ENCODE peak calls at places on chromosomes 11 and 22, in eight cellular contexts. One of them, this sample, is unnamed.

GRCh38 chr11:90288207-90288821 is 65.5 kb upstream of the CHORDC1 start:
- DNase-seq in adrenal gland: no peak
- DNase-seq in fibroblast of lung: peak
- DNase-seq in HuH-7: peak
- DNase-seq in stimulated activated CD8-positive, alpha-beta memory T cell treated with anti-CD3 and anti-CD28 coated beads, Interleukin-7, amount 100 ng/mL, for 1 hour: no peak
- DNase-seq in prostate gland: no peak
- DNase-seq in stimulated activated naive CD8-positive, alpha-beta T cell treated with anti-CD3 and anti-CD28 coated beads, Interleukin-15, Interleukin-2, amounts not matched to agents 100 U/mL and 50 U/mL, for 24 hours: no peak
- DNase-seq in GM23338: peak
- DNase-seq in this sample: peak

GRCh38 chr11:96028746-96029145 is 104.8 kb upstream of the MTMR2 start:
- DNase-seq in adrenal gland: no peak
- DNase-seq in fibroblast of lung: no peak
- DNase-seq in HuH-7: no peak
- DNase-seq in stimulated activated CD8-positive, alpha-beta memory T cell treated with anti-CD3 and anti-CD28 coated beads, Interleukin-7, amount 100 ng/mL, for 1 hour: no peak
- DNase-seq in prostate gland: no peak
- DNase-seq in stimulated activated naive CD8-positive, alpha-beta T cell treated with anti-CD3 and anti-CD28 coated beads, Interleukin-15, Interleukin-2, amounts not matched to agents 100 U/mL and 50 U/mL, for 24 hours: no peak
- DNase-seq in GM23338: no peak
- DNase-seq in this sample: no peak

GRCh38 chr11:97964332-97965004 is 1056.3 kb upstream of the CNTN5 start:
- DNase-seq in adrenal gland: no peak
- DNase-seq in fibroblast of lung: no peak
- DNase-seq in HuH-7: no peak
- DNase-seq in stimulated activated CD8-positive, alpha-beta memory T cell treated with anti-CD3 and anti-CD28 coated beads, Interleukin-7, amount 100 ng/mL, for 1 hour: no peak
- DNase-seq in prostate gland: no peak
- DNase-seq in stimulated activated naive CD8-positive, alpha-beta T cell treated with anti-CD3 and anti-CD28 coated beads, Interleukin-15, Interleukin-2, amounts not matched to agents 100 U/mL and 50 U/mL, for 24 hours: no peak
- DNase-seq in GM23338: no peak
- DNase-seq in this sample: no peak

GRCh38 chr11:8690374-8691342 is 8.1 kb downstream of the RPL27A start:
- DNase-seq in adrenal gland: peak
- DNase-seq in fibroblast of lung: no peak
- DNase-seq in HuH-7: no peak
- DNase-seq in stimulated activated CD8-positive, alpha-beta memory T cell treated with anti-CD3 and anti-CD28 coated beads, Interleukin-7, amount 100 ng/mL, for 1 hour: no peak
- DNase-seq in prostate gland: no peak
- DNase-seq in stimulated activated naive CD8-positive, alpha-beta T cell treated with anti-CD3 and anti-CD28 coated beads, Interleukin-15, Interleukin-2, amounts not matched to agents 100 U/mL and 50 U/mL, for 24 hours: no peak
- DNase-seq in GM23338: no peak
- DNase-seq in this sample: no peak

GRCh38 chr11:8345179-8345578 is 81.5 kb upstream of the LMO1 start:
- DNase-seq in adrenal gland: no peak
- DNase-seq in fibroblast of lung: no peak
- DNase-seq in HuH-7: no peak
- DNase-seq in stimulated activated CD8-positive, alpha-beta memory T cell treated with anti-CD3 and anti-CD28 coated beads, Interleukin-7, amount 100 ng/mL, for 1 hour: no peak
- DNase-seq in prostate gland: no peak
- DNase-seq in stimulated activated naive CD8-positive, alpha-beta T cell treated with anti-CD3 and anti-CD28 coated beads, Interleukin-15, Interleukin-2, amounts not matched to agents 100 U/mL and 50 U/mL, for 24 hours: no peak
- DNase-seq in GM23338: no peak
- DNase-seq in this sample: peak

GRCh38 chr11:76788661-76789442 is 5.7 kb downstream of the TSKU start:
- DNase-seq in adrenal gland: no peak
- DNase-seq in fibroblast of lung: no peak
- DNase-seq in HuH-7: no peak
- DNase-seq in stimulated activated CD8-positive, alpha-beta memory T cell treated with anti-CD3 and anti-CD28 coated beads, Interleukin-7, amount 100 ng/mL, for 1 hour: no peak
- DNase-seq in prostate gland: peak
- DNase-seq in stimulated activated naive CD8-positive, alpha-beta T cell treated with anti-CD3 and anti-CD28 coated beads, Interleukin-15, Interleukin-2, amounts not matched to agents 100 U/mL and 50 U/mL, for 24 hours: no peak
- DNase-seq in GM23338: no peak
- DNase-seq in this sample: peak

GRCh38 chr11:69704508-69705245 is 855 bp upstream of the FGF19 start:
- DNase-seq in adrenal gland: no peak
- DNase-seq in fibroblast of lung: no peak
- DNase-seq in HuH-7: peak
- DNase-seq in stimulated activated CD8-positive, alpha-beta memory T cell treated with anti-CD3 and anti-CD28 coated beads, Interleukin-7, amount 100 ng/mL, for 1 hour: no peak
- DNase-seq in prostate gland: no peak
- DNase-seq in stimulated activated naive CD8-positive, alpha-beta T cell treated with anti-CD3 and anti-CD28 coated beads, Interleukin-15, Interleukin-2, amounts not matched to agents 100 U/mL and 50 U/mL, for 24 hours: peak
- DNase-seq in GM23338: peak
- DNase-seq in this sample: no peak

GRCh38 chr11:129853508-129854228 is 38.0 kb downstream of the TMEM45B start:
- DNase-seq in adrenal gland: peak
- DNase-seq in fibroblast of lung: peak
- DNase-seq in HuH-7: peak
- DNase-seq in stimulated activated CD8-positive, alpha-beta memory T cell treated with anti-CD3 and anti-CD28 coated beads, Interleukin-7, amount 100 ng/mL, for 1 hour: peak
- DNase-seq in prostate gland: peak
- DNase-seq in stimulated activated naive CD8-positive, alpha-beta T cell treated with anti-CD3 and anti-CD28 coated beads, Interleukin-15, Interleukin-2, amounts not matched to agents 100 U/mL and 50 U/mL, for 24 hours: peak
- DNase-seq in GM23338: peak
- DNase-seq in this sample: peak

GRCh38 chr22:46457502-46458488 is 79.6 kb downstream of the CELSR1 start:
- DNase-seq in adrenal gland: no peak
- DNase-seq in fibroblast of lung: peak
- DNase-seq in HuH-7: no peak
- DNase-seq in stimulated activated CD8-positive, alpha-beta memory T cell treated with anti-CD3 and anti-CD28 coated beads, Interleukin-7, amount 100 ng/mL, for 1 hour: no peak
- DNase-seq in prostate gland: no peak
- DNase-seq in stimulated activated naive CD8-positive, alpha-beta T cell treated with anti-CD3 and anti-CD28 coated beads, Interleukin-15, Interleukin-2, amounts not matched to agents 100 U/mL and 50 U/mL, for 24 hours: no peak
- DNase-seq in GM23338: no peak
- DNase-seq in this sample: no peak

GRCh38 chr11:73344191-73344607 is 32.0 kb upstream of the RELT start:
- DNase-seq in adrenal gland: peak
- DNase-seq in fibroblast of lung: peak
- DNase-seq in HuH-7: no peak
- DNase-seq in stimulated activated CD8-positive, alpha-beta memory T cell treated with anti-CD3 and anti-CD28 coated beads, Interleukin-7, amount 100 ng/mL, for 1 hour: no peak
- DNase-seq in prostate gland: no peak
- DNase-seq in stimulated activated naive CD8-positive, alpha-beta T cell treated with anti-CD3 and anti-CD28 coated beads, Interleukin-15, Interleukin-2, amounts not matched to agents 100 U/mL and 50 U/mL, for 24 hours: no peak
- DNase-seq in GM23338: no peak
- DNase-seq in this sample: no peak

GRCh38 chr11:68870470-68870869 is 28.8 kb upstream of the CPT1A start:
- DNase-seq in adrenal gland: no peak
- DNase-seq in fibroblast of lung: no peak
- DNase-seq in HuH-7: peak
- DNase-seq in stimulated activated CD8-positive, alpha-beta memory T cell treated with anti-CD3 and anti-CD28 coated beads, Interleukin-7, amount 100 ng/mL, for 1 hour: no peak
- DNase-seq in prostate gland: peak
- DNase-seq in stimulated activated naive CD8-positive, alpha-beta T cell treated with anti-CD3 and anti-CD28 coated beads, Interleukin-15, Interleukin-2, amounts not matched to agents 100 U/mL and 50 U/mL, for 24 hours: no peak
- DNase-seq in GM23338: peak
- DNase-seq in this sample: no peak

GRCh38 chr22:47218671-47219070 is 456.2 kb downstream of the TBC1D22A start:
- DNase-seq in adrenal gland: peak
- DNase-seq in fibroblast of lung: no peak
- DNase-seq in HuH-7: no peak
- DNase-seq in stimulated activated CD8-positive, alpha-beta memory T cell treated with anti-CD3 and anti-CD28 coated beads, Interleukin-7, amount 100 ng/mL, for 1 hour: no peak
- DNase-seq in prostate gland: no peak
- DNase-seq in stimulated activated naive CD8-positive, alpha-beta T cell treated with anti-CD3 and anti-CD28 coated beads, Interleukin-15, Interleukin-2, amounts not matched to agents 100 U/mL and 50 U/mL, for 24 hours: no peak
- DNase-seq in GM23338: no peak
- DNase-seq in this sample: no peak

GRCh38 chr22:36323182-36323854 is 64.4 kb downstream of the MYH9 start:
- DNase-seq in adrenal gland: peak
- DNase-seq in fibroblast of lung: peak
- DNase-seq in HuH-7: no peak
- DNase-seq in stimulated activated CD8-positive, alpha-beta memory T cell treated with anti-CD3 and anti-CD28 coated beads, Interleukin-7, amount 100 ng/mL, for 1 hour: no peak
- DNase-seq in prostate gland: peak
- DNase-seq in stimulated activated naive CD8-positive, alpha-beta T cell treated with anti-CD3 and anti-CD28 coated beads, Interleukin-15, Interleukin-2, amounts not matched to agents 100 U/mL and 50 U/mL, for 24 hours: no peak
- DNase-seq in GM23338: no peak
- DNase-seq in this sample: no peak

GRCh38 chr22:19037282-19038163 is 84.7 kb downstream of the DGCR2 start:
- DNase-seq in adrenal gland: peak
- DNase-seq in fibroblast of lung: no peak
- DNase-seq in HuH-7: no peak
- DNase-seq in stimulated activated CD8-positive, alpha-beta memory T cell treated with anti-CD3 and anti-CD28 coated beads, Interleukin-7, amount 100 ng/mL, for 1 hour: no peak
- DNase-seq in prostate gland: no peak
- DNase-seq in stimulated activated naive CD8-positive, alpha-beta T cell treated with anti-CD3 and anti-CD28 coated beads, Interleukin-15, Interleukin-2, amounts not matched to agents 100 U/mL and 50 U/mL, for 24 hours: no peak
- DNase-seq in GM23338: no peak
- DNase-seq in this sample: no peak

GRCh38 chr22:23270212-23270733 is 90.0 kb downstream of the BCR start:
- DNase-seq in adrenal gland: no peak
- DNase-seq in fibroblast of lung: no peak
- DNase-seq in HuH-7: no peak
- DNase-seq in stimulated activated CD8-positive, alpha-beta memory T cell treated with anti-CD3 and anti-CD28 coated beads, Interleukin-7, amount 100 ng/mL, for 1 hour: no peak
- DNase-seq in prostate gland: no peak
- DNase-seq in stimulated activated naive CD8-positive, alpha-beta T cell treated with anti-CD3 and anti-CD28 coated beads, Interleukin-15, Interleukin-2, amounts not matched to agents 100 U/mL and 50 U/mL, for 24 hours: no peak
- DNase-seq in GM23338: peak
- DNase-seq in this sample: no peak

GRCh38 chr11:44270403-44271192 is 39.3 kb downstream of the ALX4 start:
- DNase-seq in adrenal gland: no peak
- DNase-seq in fibroblast of lung: no peak
- DNase-seq in HuH-7: no peak
- DNase-seq in stimulated activated CD8-positive, alpha-beta memory T cell treated with anti-CD3 and anti-CD28 coated beads, Interleukin-7, amount 100 ng/mL, for 1 hour: no peak
- DNase-seq in prostate gland: no peak
- DNase-seq in stimulated activated naive CD8-positive, alpha-beta T cell treated with anti-CD3 and anti-CD28 coated beads, Interleukin-15, Interleukin-2, amounts not matched to agents 100 U/mL and 50 U/mL, for 24 hours: no peak
- DNase-seq in GM23338: no peak
- DNase-seq in this sample: no peak

GRCh38 chr11:8682219-8683114 is at the start of the genes RPL27A and TRIM66:
- DNase-seq in adrenal gland: peak
- DNase-seq in fibroblast of lung: peak
- DNase-seq in HuH-7: peak
- DNase-seq in stimulated activated CD8-positive, alpha-beta memory T cell treated with anti-CD3 and anti-CD28 coated beads, Interleukin-7, amount 100 ng/mL, for 1 hour: peak
- DNase-seq in prostate gland: peak
- DNase-seq in stimulated activated naive CD8-positive, alpha-beta T cell treated with anti-CD3 and anti-CD28 coated beads, Interleukin-15, Interleukin-2, amounts not matched to agents 100 U/mL and 50 U/mL, for 24 hours: peak
- DNase-seq in GM23338: peak
- DNase-seq in this sample: peak

GRCh38 chr22:24357547-24357946 is 69.9 kb upstream of the ADORA2A start:
- DNase-seq in adrenal gland: no peak
- DNase-seq in fibroblast of lung: no peak
- DNase-seq in HuH-7: no peak
- DNase-seq in stimulated activated CD8-positive, alpha-beta memory T cell treated with anti-CD3 and anti-CD28 coated beads, Interleukin-7, amount 100 ng/mL, for 1 hour: no peak
- DNase-seq in prostate gland: no peak
- DNase-seq in stimulated activated naive CD8-positive, alpha-beta T cell treated with anti-CD3 and anti-CD28 coated beads, Interleukin-15, Interleukin-2, amounts not matched to agents 100 U/mL and 50 U/mL, for 24 hours: no peak
- DNase-seq in GM23338: no peak
- DNase-seq in this sample: no peak

GRCh38 chr22:29380032-29380781 is 8.2 kb downstream of the AP1B1 start:
- DNase-seq in adrenal gland: no peak
- DNase-seq in fibroblast of lung: no peak
- DNase-seq in HuH-7: no peak
- DNase-seq in stimulated activated CD8-positive, alpha-beta memory T cell treated with anti-CD3 and anti-CD28 coated beads, Interleukin-7, amount 100 ng/mL, for 1 hour: no peak
- DNase-seq in prostate gland: no peak
- DNase-seq in stimulated activated naive CD8-positive, alpha-beta T cell treated with anti-CD3 and anti-CD28 coated beads, Interleukin-15, Interleukin-2, amounts not matched to agents 100 U/mL and 50 U/mL, for 24 hours: no peak
- DNase-seq in GM23338: no peak
- DNase-seq in this sample: no peak

GRCh38 chr22:35742342-35743100 is 24.8 kb downstream of the APOL5 start:
- DNase-seq in adrenal gland: no peak
- DNase-seq in fibroblast of lung: peak
- DNase-seq in HuH-7: no peak
- DNase-seq in stimulated activated CD8-positive, alpha-beta memory T cell treated with anti-CD3 and anti-CD28 coated beads, Interleukin-7, amount 100 ng/mL, for 1 hour: no peak
- DNase-seq in prostate gland: no peak
- DNase-seq in stimulated activated naive CD8-positive, alpha-beta T cell treated with anti-CD3 and anti-CD28 coated beads, Interleukin-15, Interleukin-2, amounts not matched to agents 100 U/mL and 50 U/mL, for 24 hours: no peak
- DNase-seq in GM23338: no peak
- DNase-seq in this sample: no peak

GRCh38 chr11:11148104-11148509 is 204.9 kb downstream of the CSNK2A3 start:
- DNase-seq in adrenal gland: peak
- DNase-seq in fibroblast of lung: peak
- DNase-seq in HuH-7: no peak
- DNase-seq in stimulated activated CD8-positive, alpha-beta memory T cell treated with anti-CD3 and anti-CD28 coated beads, Interleukin-7, amount 100 ng/mL, for 1 hour: no peak
- DNase-seq in prostate gland: peak
- DNase-seq in stimulated activated naive CD8-positive, alpha-beta T cell treated with anti-CD3 and anti-CD28 coated beads, Interleukin-15, Interleukin-2, amounts not matched to agents 100 U/mL and 50 U/mL, for 24 hours: no peak
- DNase-seq in GM23338: peak
- DNase-seq in this sample: no peak

GRCh38 chr11:17807034-17807433 is 72.5 kb downstream of the KCNC1 start:
- DNase-seq in adrenal gland: no peak
- DNase-seq in fibroblast of lung: peak
- DNase-seq in HuH-7: no peak
- DNase-seq in stimulated activated CD8-positive, alpha-beta memory T cell treated with anti-CD3 and anti-CD28 coated beads, Interleukin-7, amount 100 ng/mL, for 1 hour: no peak
- DNase-seq in prostate gland: no peak
- DNase-seq in stimulated activated naive CD8-positive, alpha-beta T cell treated with anti-CD3 and anti-CD28 coated beads, Interleukin-15, Interleukin-2, amounts not matched to agents 100 U/mL and 50 U/mL, for 24 hours: no peak
- DNase-seq in GM23338: no peak
- DNase-seq in this sample: no peak

GRCh38 chr11:100631316-100631715 is 55.8 kb upstream of the ARHGAP42 start:
- DNase-seq in adrenal gland: no peak
- DNase-seq in fibroblast of lung: no peak
- DNase-seq in HuH-7: no peak
- DNase-seq in stimulated activated CD8-positive, alpha-beta memory T cell treated with anti-CD3 and anti-CD28 coated beads, Interleukin-7, amount 100 ng/mL, for 1 hour: no peak
- DNase-seq in prostate gland: no peak
- DNase-seq in stimulated activated naive CD8-positive, alpha-beta T cell treated with anti-CD3 and anti-CD28 coated beads, Interleukin-15, Interleukin-2, amounts not matched to agents 100 U/mL and 50 U/mL, for 24 hours: no peak
- DNase-seq in GM23338: no peak
- DNase-seq in this sample: no peak

GRCh38 chr11:75031224-75031753 is 42.6 kb downstream of the NEU3 start:
- DNase-seq in adrenal gland: peak
- DNase-seq in fibroblast of lung: peak
- DNase-seq in HuH-7: no peak
- DNase-seq in stimulated activated CD8-positive, alpha-beta memory T cell treated with anti-CD3 and anti-CD28 coated beads, Interleukin-7, amount 100 ng/mL, for 1 hour: no peak
- DNase-seq in prostate gland: no peak
- DNase-seq in stimulated activated naive CD8-positive, alpha-beta T cell treated with anti-CD3 and anti-CD28 coated beads, Interleukin-15, Interleukin-2, amounts not matched to agents 100 U/mL and 50 U/mL, for 24 hours: no peak
- DNase-seq in GM23338: no peak
- DNase-seq in this sample: no peak

GRCh38 chr11:121514401-121514981 is 61.7 kb upstream of the SORL1-AS1 start:
- DNase-seq in adrenal gland: no peak
- DNase-seq in fibroblast of lung: no peak
- DNase-seq in HuH-7: no peak
- DNase-seq in stimulated activated CD8-positive, alpha-beta memory T cell treated with anti-CD3 and anti-CD28 coated beads, Interleukin-7, amount 100 ng/mL, for 1 hour: no peak
- DNase-seq in prostate gland: no peak
- DNase-seq in stimulated activated naive CD8-positive, alpha-beta T cell treated with anti-CD3 and anti-CD28 coated beads, Interleukin-15, Interleukin-2, amounts not matched to agents 100 U/mL and 50 U/mL, for 24 hours: peak
- DNase-seq in GM23338: no peak
- DNase-seq in this sample: no peak

GRCh38 chr11:64340671-64341335 is 799 bp downstream of the CCDC88B start:
- DNase-seq in adrenal gland: no peak
- DNase-seq in fibroblast of lung: no peak
- DNase-seq in HuH-7: no peak
- DNase-seq in stimulated activated CD8-positive, alpha-beta memory T cell treated with anti-CD3 and anti-CD28 coated beads, Interleukin-7, amount 100 ng/mL, for 1 hour: peak
- DNase-seq in prostate gland: no peak
- DNase-seq in stimulated activated naive CD8-positive, alpha-beta T cell treated with anti-CD3 and anti-CD28 coated beads, Interleukin-15, Interleukin-2, amounts not matched to agents 100 U/mL and 50 U/mL, for 24 hours: peak
- DNase-seq in GM23338: peak
- DNase-seq in this sample: no peak

GRCh38 chr22:49015993-49016908 is 811.4 kb downstream of the BRD1 start:
- DNase-seq in adrenal gland: peak
- DNase-seq in fibroblast of lung: no peak
- DNase-seq in HuH-7: no peak
- DNase-seq in stimulated activated CD8-positive, alpha-beta memory T cell treated with anti-CD3 and anti-CD28 coated beads, Interleukin-7, amount 100 ng/mL, for 1 hour: no peak
- DNase-seq in prostate gland: peak
- DNase-seq in stimulated activated naive CD8-positive, alpha-beta T cell treated with anti-CD3 and anti-CD28 coated beads, Interleukin-15, Interleukin-2, amounts not matched to agents 100 U/mL and 50 U/mL, for 24 hours: no peak
- DNase-seq in GM23338: no peak
- DNase-seq in this sample: peak

GRCh38 chr22:23149743-23150238 is 4.5 kb downstream of the RAB36 start:
- DNase-seq in adrenal gland: no peak
- DNase-seq in fibroblast of lung: no peak
- DNase-seq in HuH-7: no peak
- DNase-seq in stimulated activated CD8-positive, alpha-beta memory T cell treated with anti-CD3 and anti-CD28 coated beads, Interleukin-7, amount 100 ng/mL, for 1 hour: no peak
- DNase-seq in prostate gland: no peak
- DNase-seq in stimulated activated naive CD8-positive, alpha-beta T cell treated with anti-CD3 and anti-CD28 coated beads, Interleukin-15, Interleukin-2, amounts not matched to agents 100 U/mL and 50 U/mL, for 24 hours: no peak
- DNase-seq in GM23338: peak
- DNase-seq in this sample: no peak

GRCh38 chr11:95360382-95360781 is 129.4 kb upstream of the SESN3 start:
- DNase-seq in adrenal gland: no peak
- DNase-seq in fibroblast of lung: no peak
- DNase-seq in HuH-7: no peak
- DNase-seq in stimulated activated CD8-positive, alpha-beta memory T cell treated with anti-CD3 and anti-CD28 coated beads, Interleukin-7, amount 100 ng/mL, for 1 hour: no peak
- DNase-seq in prostate gland: no peak
- DNase-seq in stimulated activated naive CD8-positive, alpha-beta T cell treated with anti-CD3 and anti-CD28 coated beads, Interleukin-15, Interleukin-2, amounts not matched to agents 100 U/mL and 50 U/mL, for 24 hours: no peak
- DNase-seq in GM23338: no peak
- DNase-seq in this sample: no peak

GRCh38 chr22:48489551-48490512 is 1337.8 kb downstream of the BRD1 start:
- DNase-seq in adrenal gland: no peak
- DNase-seq in fibroblast of lung: peak
- DNase-seq in HuH-7: no peak
- DNase-seq in stimulated activated CD8-positive, alpha-beta memory T cell treated with anti-CD3 and anti-CD28 coated beads, Interleukin-7, amount 100 ng/mL, for 1 hour: no peak
- DNase-seq in prostate gland: no peak
- DNase-seq in stimulated activated naive CD8-positive, alpha-beta T cell treated with anti-CD3 and anti-CD28 coated beads, Interleukin-15, Interleukin-2, amounts not matched to agents 100 U/mL and 50 U/mL, for 24 hours: no peak
- DNase-seq in GM23338: no peak
- DNase-seq in this sample: no peak

GRCh38 chr11:76742912-76743311 is 40.2 kb upstream of the TSKU start:
- DNase-seq in adrenal gland: no peak
- DNase-seq in fibroblast of lung: peak
- DNase-seq in HuH-7: no peak
- DNase-seq in stimulated activated CD8-positive, alpha-beta memory T cell treated with anti-CD3 and anti-CD28 coated beads, Interleukin-7, amount 100 ng/mL, for 1 hour: no peak
- DNase-seq in prostate gland: no peak
- DNase-seq in stimulated activated naive CD8-positive, alpha-beta T cell treated with anti-CD3 and anti-CD28 coated beads, Interleukin-15, Interleukin-2, amounts not matched to agents 100 U/mL and 50 U/mL, for 24 hours: no peak
- DNase-seq in GM23338: no peak
- DNase-seq in this sample: no peak

GRCh38 chr11:46697303-46697702 is 3.1 kb downstream of the ARHGAP1 start:
- DNase-seq in adrenal gland: peak
- DNase-seq in fibroblast of lung: peak
- DNase-seq in HuH-7: no peak
- DNase-seq in stimulated activated CD8-positive, alpha-beta memory T cell treated with anti-CD3 and anti-CD28 coated beads, Interleukin-7, amount 100 ng/mL, for 1 hour: no peak
- DNase-seq in prostate gland: no peak
- DNase-seq in stimulated activated naive CD8-positive, alpha-beta T cell treated with anti-CD3 and anti-CD28 coated beads, Interleukin-15, Interleukin-2, amounts not matched to agents 100 U/mL and 50 U/mL, for 24 hours: no peak
- DNase-seq in GM23338: no peak
- DNase-seq in this sample: no peak